ENCODE peak calls at places on chromosomes 4 and X, in four cellular contexts. M is K562, W is SK-N-SH, N is GM12878. C is an unnamed sample.

GRCh38 chrX:129600981-129601424 is 53.8 kb downstream of the APLN start:
- DNase-seq in M (peak; percentile 24), W (peak; percentile 51), N (no peak), C (no peak)

GRCh38 chr4:86970447-86971354 is 35.9 kb downstream of the AFF1 start:
- DNase-seq in M (no peak), W (no peak), N (no peak), C (no peak)

GRCh38 chrX:97131886-97132285 is 248.2 kb downstream of the RPA4 start:
- DNase-seq in W (no peak), N (no peak), M (no peak), C (no peak)

GRCh38 chr4:158825443-158826036 is 56.7 kb downstream of the FNIP2 start:
- DNase-seq in N (no peak), M (no peak), W (no peak), C (no peak)

GRCh38 chr4:19947349-19947748 is 304.4 kb upstream of the SLIT2 start:
- DNase-seq in W (no peak), N (no peak), M (no peak), C (no peak)

GRCh38 chrX:9612146-9612505 is 147.3 kb downstream of the TBL1X start:
- DNase-seq in W (peak; percentile 49), N (no peak), M (no peak), C (no peak)

GRCh38 chrX:39773923-39774803 is 323.6 kb downstream of the BCOR start:
- DNase-seq in W (no peak), N (no peak), M (no peak), C (no peak)

GRCh38 chrX:103254171-103254824 is 657 bp downstream of the TCEAL8 start:
- DNase-seq in N (peak; percentile 3), M (peak; percentile 28), W (peak; percentile 55), C (peak; percentile 73)

GRCh38 chrX:103063191-103063845 is 653 bp downstream of the BEX1 start:
- DNase-seq in N (no peak), M (no peak), W (peak; percentile 78), C (peak; percentile 61)

GRCh38 chr4:56253631-56254241 is 133.6 kb downstream of the AASDH start:
- DNase-seq in W (no peak), M (no peak), N (no peak), C (no peak)

GRCh38 chr4:181854142-181854541 is 389.1 kb upstream of the TENM3 start:
- DNase-seq in M (no peak), W (peak; percentile 39), N (no peak), C (no peak)

GRCh38 chr4:41575207-41575606 is 37.2 kb downstream of the LIMCH1 start:
- DNase-seq in M (no peak), N (no peak), W (no peak), C (no peak)

GRCh38 chr4:188892837-188893236 is 753.6 kb downstream of the TRIML1 start:
- DNase-seq in W (no peak), M (no peak), N (no peak), C (no peak)

GRCh38 chr4:5237086-5237485 is 185.8 kb downstream of the STK32B start:
- DNase-seq in M (peak; percentile 12), W (no peak), N (no peak), C (no peak)

GRCh38 chrX:109889289-109890006 is 113.5 kb upstream of the TMEM164 start:
- DNase-seq in W (no peak), N (peak; percentile 26), M (no peak), C (no peak)

GRCh38 chrX:109990582-109991276 is 12.2 kb upstream of the TMEM164 start:
- DNase-seq in M (no peak), W (no peak), N (no peak), C (no peak)

GRCh38 chrX:8879750-8880149 is 78.6 kb upstream of the FAM9A start:
- DNase-seq in M (peak; percentile 57), N (no peak), W (peak; percentile 33), C (no peak)

GRCh38 chr4:138561276-138561880 is 319.2 kb upstream of the SLC7A11 start:
- DNase-seq in N (no peak), W (no peak), M (no peak), C (no peak)

GRCh38 chrX:17527135-17527701 is 152.2 kb downstream of the NHS start:
- DNase-seq in W (no peak), M (no peak), N (no peak), C (no peak)

GRCh38 chr4:140884431-140885058 is 128.4 kb upstream of the TBC1D9 start:
- DNase-seq in W (peak; percentile 39), M (peak; percentile 29), N (peak; percentile 9), C (peak; percentile 13)

GRCh38 chr4:8050555-8051206 is 107.9 kb downstream of the ABLIM2 start:
- DNase-seq in W (peak; percentile 88), M (no peak), N (no peak), C (peak; percentile 65)

GRCh38 chrX:9164086-9164485 is 130.2 kb upstream of the FAM9B start:
- DNase-seq in W (no peak), M (no peak), N (no peak), C (no peak)

GRCh38 chr4:16544251-16544721 is 318.0 kb upstream of the TAPT1 start:
- DNase-seq in W (no peak), M (no peak), N (no peak), C (no peak)

GRCh38 chr4:15754323-15754722 is 23.8 kb upstream of the CD38 start:
- DNase-seq in M (no peak), N (no peak), W (no peak), C (no peak)

GRCh38 chr4:25703731-25704388 is 48.2 kb downstream of the SLC34A2 start:
- DNase-seq in M (no peak), N (no peak), W (no peak), C (no peak)

GRCh38 chr4:26873391-26874026 is 12.9 kb downstream of the STIM2 start:
- DNase-seq in W (no peak), M (no peak), N (no peak), C (no peak)

GRCh38 chr4:2768124-2768523 is 12.0 kb upstream of the TNIP2 start:
- DNase-seq in N (no peak), M (no peak), W (no peak), C (no peak)

GRCh38 chr4:20028694-20029093 is 223.0 kb upstream of the SLIT2 start:
- DNase-seq in M (no peak), W (no peak), N (no peak), C (no peak)

GRCh38 chr4:75985116-75985515 is 5.6 kb downstream of the SDAD1 start:
- DNase-seq in W (no peak), M (no peak), N (no peak), C (no peak)

GRCh38 chr4:4507923-4508322 is 33.9 kb downstream of the STX18 start:
- DNase-seq in W (peak; percentile 16), M (peak; percentile 24), N (no peak), C (no peak)

GRCh38 chr4:36394352-36394903 is 113.0 kb downstream of the DTHD1 start:
- DNase-seq in N (peak; percentile 20), W (no peak), M (no peak), C (no peak)

GRCh38 chr4:23232987-23233386 is 540.2 kb downstream of the GBA3 start:
- DNase-seq in N (no peak), M (no peak), W (no peak), C (no peak)

GRCh38 chr4:94225449-94225848 is 17.8 kb downstream of the SMARCAD1 start:
- DNase-seq in N (no peak), W (no peak), M (no peak), C (no peak)

DNA sequence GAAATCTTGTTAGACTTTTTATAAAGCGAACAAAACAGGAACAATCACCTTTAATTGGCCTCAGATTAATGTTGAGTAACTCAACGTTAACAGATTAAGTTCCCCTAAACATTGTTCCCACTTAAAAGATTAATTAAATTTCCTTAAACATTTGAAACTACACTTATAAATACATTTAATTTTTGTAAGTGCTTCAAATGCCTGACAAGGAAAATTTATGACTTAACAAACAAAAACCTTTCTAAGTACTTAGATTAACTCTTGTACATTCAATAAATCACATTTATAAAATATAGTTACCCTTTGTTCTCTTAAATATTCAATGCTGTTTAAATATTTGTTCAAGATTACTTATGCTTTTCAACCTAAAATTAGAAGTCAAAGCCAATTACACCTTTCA is 39.4 kb upstream of the OCIAD2 start:
- DNase-seq in W (no peak), N (no peak), M (no peak), C (no peak)
- TF ChIP-seq NRF1 in W (no peak), N (no peak), M (no peak), C (no peak)

GRCh38 chr4:147117400-147117799 is 171.7 kb upstream of the TTC29 start:
- DNase-seq in M (no peak), N (no peak), W (no peak), C (no peak)

GRCh38 chr4:147122697-147123472 is 177.2 kb upstream of the TTC29 start:
- DNase-seq in N (no peak), W (no peak), M (no peak), C (no peak)

DNA sequence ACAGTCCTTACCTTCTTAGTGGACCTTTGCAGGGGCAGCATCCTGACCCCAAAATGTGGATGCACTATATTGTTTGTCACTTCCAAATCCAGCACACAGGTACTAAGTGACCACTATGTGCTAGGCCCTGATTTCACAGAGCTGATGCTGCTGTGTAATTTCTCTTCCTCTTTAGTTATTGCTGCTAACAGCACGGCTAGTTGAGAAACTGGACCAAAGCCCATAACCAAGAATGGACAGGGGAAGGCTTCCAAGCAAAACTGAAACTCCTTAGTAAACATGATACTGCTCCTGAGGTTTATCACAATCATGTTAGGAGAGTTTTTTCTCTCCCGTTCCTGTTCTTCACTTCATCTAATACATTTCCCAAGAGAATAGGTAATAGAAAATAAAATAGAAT is 172.9 kb upstream of the TTC29 start:
- DNase-seq in W (no peak), M (no peak), N (peak; percentile 31), C (no peak)
- TF ChIP-seq NRF1 in W (no peak), M (no peak), N (no peak), C (no peak)

DNA sequence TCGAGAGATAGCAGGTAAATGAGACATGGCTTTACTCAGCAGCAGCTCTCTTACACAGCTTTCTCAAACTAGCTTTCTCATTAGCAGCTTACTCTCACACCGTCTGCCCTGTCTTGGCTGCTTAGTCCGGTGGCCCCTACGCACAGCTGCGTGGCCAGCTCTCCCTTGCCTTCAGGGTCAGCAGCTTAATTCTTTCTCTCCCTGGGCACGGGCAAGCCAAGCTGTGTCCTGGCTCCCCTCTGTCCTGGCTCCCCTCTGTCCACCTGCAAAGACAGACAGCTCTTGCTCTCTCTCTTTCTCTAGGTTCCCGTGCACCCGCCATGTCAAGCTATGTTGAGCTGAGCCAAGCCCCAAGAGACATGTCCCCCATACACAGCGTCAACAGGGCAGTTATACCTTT is 39.4 kb downstream of the ZNF185 start:
- DNase-seq in W (no peak), N (no peak), M (no peak), C (no peak)
- TF ChIP-seq NRF1 in W (no peak), N (no peak), M (no peak), C (no peak)

DNA sequence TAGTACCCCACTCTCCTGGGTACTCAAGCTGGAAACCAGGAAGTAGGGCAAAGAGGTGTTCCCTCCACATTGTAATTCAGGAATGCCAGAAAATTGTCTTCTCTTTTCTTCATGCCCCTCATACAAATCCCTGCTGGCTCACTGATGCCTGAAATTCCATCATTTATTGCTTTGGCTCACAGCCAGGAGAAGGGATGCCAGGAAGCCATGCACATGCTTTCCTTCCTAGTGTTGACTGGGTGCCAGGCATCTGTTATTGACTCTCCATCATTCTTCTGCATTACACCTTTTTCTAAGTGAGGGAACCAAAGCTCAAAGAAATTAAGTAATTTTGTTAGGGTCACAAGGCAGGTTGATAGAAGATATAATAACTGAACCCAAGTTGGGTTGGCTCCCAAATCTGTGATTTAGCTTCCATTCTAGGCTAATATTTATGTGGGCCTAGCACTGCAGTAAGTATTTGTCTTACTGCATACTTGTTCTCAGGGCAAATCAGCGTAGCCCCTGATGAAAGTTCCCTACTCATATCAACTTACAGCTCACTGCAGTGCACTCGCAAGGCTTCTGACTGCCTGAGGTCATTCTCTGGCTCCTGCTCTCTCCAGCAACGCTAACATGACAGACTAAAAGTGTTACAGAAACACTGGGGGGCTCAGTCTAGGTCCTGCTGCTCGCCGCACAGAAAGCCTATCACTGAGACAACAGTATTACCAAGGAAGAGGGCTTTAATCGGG is 89.0 kb downstream of the TRAPPC11 start:
- DNase-seq in N (no peak), M (no peak), W (peak; percentile 48), C (no peak)
- TF ChIP-seq NRF1 in N (no peak), M (no peak), W (no peak), C (no peak)